ENCODE peak calls at places on chromosome 14, in four cellular contexts. R, B, X and Q are unnamed samples.

GRCh38 chr14:79325071-79325470 is 886.2 kb downstream of the DIO2 start:
- DNase-seq in R (no peak), B (no peak), X (no peak), Q (no peak)

GRCh38 chr14:74840603-74841030 is 35.3 kb downstream of the PROX2 start:
- DNase-seq in X (no peak), B (no peak), R (no peak), Q (no peak)

GRCh38 chr14:92651106-92651792 is 97.2 kb downstream of the LGMN start:
- DNase-seq in B (no peak), X (no peak), R (peak), Q (peak)

GRCh38 chr14:26735811-26736210 is 138.0 kb upstream of the NOVA1 start:
- DNase-seq in R (no peak), B (no peak), X (no peak), Q (no peak)

GRCh38 chr14:75654127-75654732 is 6.4 kb downstream of the ERG28 start:
- DNase-seq in X (peak), R (peak), B (peak), Q (peak)

GRCh38 chr14:91281346-91281745 is 36.8 kb upstream of the GPR68 start:
- DNase-seq in R (no peak), X (no peak), B (no peak), Q (no peak)

GRCh38 chr14:102958461-102958860 is 36.0 kb downstream of the AMN start:
- DNase-seq in B (no peak), R (no peak), X (no peak), Q (no peak)

GRCh38 chr14:101824339-101824727 is 62.8 kb downstream of the PPP2R5C start:
- DNase-seq in R (no peak), X (no peak), B (no peak), Q (no peak)

GRCh38 chr14:79698218-79698617 is 513.1 kb downstream of the DIO2 start:
- DNase-seq in B (no peak), R (no peak), X (no peak), Q (no peak)

GRCh38 chr14:72880820-72881219 is 13.1 kb downstream of the DPF3 start:
- DNase-seq in X (no peak), R (no peak), B (no peak), Q (no peak)

GRCh38 chr14:106665814-106666213 is 1139.4 kb downstream of the TMEM121 start:
- DNase-seq in B (no peak), R (no peak), X (no peak), Q (no peak)

GRCh38 chr14:92263681-92264080 is 59.3 kb upstream of the SLC24A4 start:
- DNase-seq in X (no peak), R (no peak), B (no peak), Q (no peak)

GRCh38 chr14:71290960-71291466 is 383.8 kb downstream of the PCNX1 start:
- DNase-seq in B (no peak), X (no peak), R (no peak), Q (peak)

GRCh38 chr14:96811265-96811664 is 14.1 kb downstream of the VRK1 start:
- DNase-seq in R (no peak), X (no peak), B (no peak), Q (no peak)

GRCh38 chr14:54570047-54570446 is 3.1 kb downstream of the SAMD4A start:
- DNase-seq in B (no peak), X (no peak), R (no peak), Q (no peak)

GRCh38 chr14:104827173-104828055 is 26.5 kb downstream of the ZBTB42 start:
- DNase-seq in X (peak), B (peak), R (no peak), Q (peak)

GRCh38 chr14:52873694-52874093 is 77.2 kb downstream of the FERMT2 start:
- DNase-seq in X (no peak), R (no peak), B (no peak), Q (no peak)

GRCh38 chr14:89466460-89466859 is 49.4 kb upstream of the FOXN3 start:
- DNase-seq in X (no peak), B (no peak), R (no peak), Q (no peak)

GRCh38 chr14:32006267-32007110 is 70.6 kb upstream of the ARHGAP5 start:
- DNase-seq in X (no peak), R (no peak), B (no peak), Q (no peak)

GRCh38 chr14:90758028-90758889 is 58.0 kb downstream of the TTC7B start:
- DNase-seq in X (peak), R (peak), B (peak), Q (peak)

GRCh38 chr14:89371600-89371999 is 45.4 kb downstream of the FOXN3 start:
- DNase-seq in R (no peak), X (no peak), B (no peak), Q (no peak)

GRCh38 chr14:101991336-101991735 is 27.0 kb downstream of the DYNC1H1 start:
- DNase-seq in B (no peak), R (no peak), X (no peak), Q (no peak)

GRCh38 chr14:31880935-31881334 is 196.2 kb upstream of the ARHGAP5 start:
- DNase-seq in R (no peak), B (no peak), X (no peak), Q (no peak)

GRCh38 chr14:72054929-72055328 is 122.7 kb downstream of the RGS6 start:
- DNase-seq in R (no peak), B (no peak), X (no peak), Q (no peak)

GRCh38 chr14:44898547-44898946 is 63.2 kb downstream of the KLHL28 start:
- DNase-seq in X (no peak), R (no peak), B (no peak), Q (no peak)

GRCh38 chr14:74587363-74587707 is 24.7 kb downstream of the LTBP2 start:
- DNase-seq in R (no peak), X (no peak), B (no peak), Q (no peak)

GRCh38 chr14:60681271-60681670 is 32.0 kb upstream of the SIX1 start:
- DNase-seq in R (no peak), B (no peak), X (no peak), Q (no peak)

GRCh38 chr14:104119700-104120251 is 18.6 kb upstream of the KIF26A start:
- DNase-seq in R (no peak), X (no peak), B (no peak), Q (no peak)

GRCh38 chr14:58731465-58732330 is 93.9 kb downstream of the DACT1 start:
- DNase-seq in X (no peak), R (no peak), B (no peak), Q (no peak)

GRCh38 chr14:70909788-70910614 is 2.7 kb downstream of the PCNX1 start:
- DNase-seq in R (no peak), B (no peak), X (no peak), Q (no peak)

GRCh38 chr14:74655597-74656389 is 43.8 kb upstream of the LTBP2 start:
- DNase-seq in X (no peak), R (no peak), B (no peak), Q (no peak)

GRCh38 chr14:104797112-104798044 is 1.8 kb upstream of the AKT1 start:
- DNase-seq in X (peak), R (no peak), B (no peak), Q (no peak)

GRCh38 chr14:49492151-49492550 is 94.0 kb downstream of the RPS29 start:
- DNase-seq in B (no peak), X (no peak), R (no peak), Q (no peak)

GRCh38 chr14:47277703-47278102 is 397.7 kb downstream of the MDGA2 start:
- DNase-seq in X (no peak), R (no peak), B (no peak), Q (no peak)

GRCh38 chr14:79467837-79468236 is 743.5 kb downstream of the DIO2 start:
- DNase-seq in X (no peak), B (no peak), R (no peak), Q (no peak)

GRCh38 chr14:36942522-36943245 is 229.7 kb downstream of the SLC25A21 start:
- DNase-seq in X (no peak), B (no peak), R (no peak), Q (no peak)

GRCh38 chr14:31829256-31829923 is 247.7 kb upstream of the ARHGAP5 start:
- DNase-seq in B (peak), R (no peak), X (peak), Q (no peak)

DNA sequence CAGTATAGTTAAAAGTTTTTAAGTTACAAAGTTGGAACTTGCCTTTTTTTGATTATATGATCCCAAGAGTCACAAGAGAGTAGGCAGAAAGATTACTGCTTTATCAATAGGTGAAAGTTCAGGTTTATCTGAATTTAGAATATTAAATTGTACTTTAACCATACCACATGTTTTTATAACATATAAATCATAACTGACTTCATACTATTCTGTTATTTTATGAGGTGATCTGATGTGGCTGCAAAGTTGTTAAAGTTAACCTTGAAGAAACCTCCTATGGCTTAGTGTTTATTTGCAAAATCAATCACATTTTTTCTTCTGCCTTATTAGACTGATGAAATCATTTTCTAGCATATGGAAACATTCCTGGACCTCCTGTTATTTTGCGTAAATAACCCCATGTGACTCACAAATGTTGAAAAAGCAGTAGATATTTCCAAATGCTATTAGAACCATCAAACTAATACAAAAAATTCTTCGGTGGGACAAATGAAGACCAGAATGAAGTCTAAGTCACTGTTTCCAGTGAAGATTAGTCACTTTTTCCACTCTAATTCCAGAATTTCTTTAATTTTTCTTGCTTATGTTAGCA is 132.0 kb downstream of the RAD51B start:
- DNase-seq in R (no peak), X (no peak), B (no peak), Q (no peak)
- TF ChIP-seq TAF1 in R (no peak), X (no peak), B (no peak), Q (no peak)

GRCh38 chr14:94770251-94770749 is 387 bp upstream of the GSC start:
- DNase-seq in B (no peak), R (no peak), X (no peak), Q (no peak)

GRCh38 chr14:94768141-94768520 is 1.8 kb downstream of the GSC start:
- DNase-seq in B (no peak), R (no peak), X (no peak), Q (no peak)

GRCh38 chr14:94769413-94770250 is at the start of gene GSC:
- DNase-seq in X (no peak), B (peak), R (no peak), Q (no peak)

GRCh38 chr14:94767321-94767878 is 2.5 kb downstream of the GSC start:
- DNase-seq in B (no peak), R (no peak), X (no peak), Q (no peak)

DNA sequence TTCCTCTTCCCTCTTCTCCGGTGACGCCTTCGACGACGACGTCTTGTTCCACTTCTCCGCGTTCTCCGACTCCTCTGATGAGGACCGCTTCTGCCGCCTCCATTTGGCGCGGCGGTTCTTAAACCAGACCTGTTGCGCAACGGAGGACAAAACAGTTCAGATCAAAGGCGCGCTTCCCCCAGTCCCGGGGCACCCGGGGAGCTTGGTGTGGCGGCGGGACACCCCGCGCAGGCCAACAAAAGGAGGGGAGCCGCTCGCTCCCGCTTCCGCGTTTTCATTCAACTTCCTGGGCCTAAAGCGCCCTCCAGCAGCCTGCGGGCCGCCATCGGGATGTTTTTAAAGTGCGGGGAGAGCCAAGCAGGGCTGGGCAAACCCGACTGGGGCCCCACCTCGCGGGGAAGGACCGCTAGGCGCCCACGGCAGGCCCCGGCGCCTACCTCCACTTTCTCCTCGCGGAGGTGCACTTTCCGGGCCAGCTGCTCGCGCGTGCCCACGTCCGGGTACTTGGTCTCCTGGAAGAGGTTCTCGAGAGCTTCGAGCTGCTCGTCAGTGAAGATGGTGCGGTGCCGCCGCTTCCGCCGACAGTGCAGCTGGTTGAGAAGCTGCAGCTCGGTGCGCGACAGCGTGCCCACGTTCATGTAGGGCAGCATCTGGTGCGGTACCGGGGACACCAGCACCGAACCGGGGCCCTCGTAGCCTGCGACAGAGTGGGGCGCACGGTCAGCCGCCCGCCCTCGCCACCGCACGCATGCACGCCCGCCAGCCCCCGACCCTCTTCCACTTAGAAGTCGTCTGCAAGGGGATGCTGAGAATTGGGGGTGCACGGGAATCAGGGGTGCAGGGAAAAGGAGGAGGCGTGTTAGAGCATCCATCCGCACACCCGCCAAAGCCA is 1.1 kb downstream of the GSC start:
- DNase-seq in R (no peak), X (no peak), B (no peak), Q (no peak)
- TF ChIP-seq TAF1 in R (no peak), X (no peak), B (no peak), Q (no peak)

GRCh38 chr14:64227856-64228255 is 66.3 kb downstream of the ESR2 start:
- DNase-seq in B (no peak), R (no peak), X (no peak), Q (no peak)

GRCh38 chr14:64232095-64232830 is 61.9 kb downstream of the ESR2 start:
- DNase-seq in X (no peak), R (no peak), B (no peak), Q (no peak)

GRCh38 chr14:64232944-64233343 is 61.2 kb downstream of the ESR2 start:
- DNase-seq in R (no peak), B (no peak), X (no peak), Q (no peak)

GRCh38 chr14:64225156-64225757 is 68.9 kb downstream of the ESR2 start:
- DNase-seq in R (no peak), B (no peak), X (no peak), Q (no peak)

GRCh38 chr14:64229489-64229888 is 64.7 kb downstream of the ESR2 start:
- DNase-seq in B (no peak), X (no peak), R (no peak), Q (no peak)
- TF ChIP-seq TAF1 in B (no peak), X (no peak), R (no peak), Q (no peak)

DNA sequence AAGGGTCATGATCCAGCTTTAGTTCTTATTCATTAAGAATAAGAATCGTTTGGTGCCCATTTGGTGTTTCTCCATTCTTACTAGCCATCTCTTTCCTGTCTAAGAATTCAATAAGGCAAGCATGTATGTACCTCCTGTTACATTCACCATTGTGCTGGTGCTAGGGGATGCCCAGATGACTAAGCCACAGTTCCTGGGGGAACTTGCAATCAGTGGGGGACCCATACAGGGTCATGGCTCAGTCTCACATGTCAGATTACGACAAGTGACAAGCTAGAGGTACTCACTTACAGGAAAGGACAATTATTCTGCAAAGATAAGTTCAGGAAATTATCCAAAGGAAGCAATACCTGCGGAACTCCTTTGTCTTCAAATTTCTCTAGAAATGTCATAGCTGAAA is 125.4 kb downstream of the STXBP6 start:
- DNase-seq in X (no peak), B (no peak), R (no peak), Q (no peak)
- TF ChIP-seq TAF1 in X (no peak), B (no peak), R (no peak), Q (no peak)

DNA sequence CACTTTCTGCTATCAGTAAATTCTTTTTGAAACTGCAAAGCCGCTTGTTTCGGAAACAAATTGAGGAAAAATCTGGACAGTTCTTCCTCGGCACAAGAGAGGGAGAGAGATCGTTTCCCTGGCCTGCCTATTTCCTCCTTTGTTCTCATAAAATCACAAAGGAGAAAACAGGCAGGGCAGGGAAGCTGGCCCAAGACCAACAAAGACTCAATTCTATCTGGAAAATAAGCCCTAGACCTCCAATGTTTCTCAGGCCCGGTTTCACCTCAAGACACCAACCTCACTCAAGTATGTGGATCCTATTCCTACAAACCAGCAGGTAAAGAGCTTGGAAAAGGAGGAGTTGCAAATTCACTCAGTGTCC is 19.5 kb downstream of the DICER1 start:
- DNase-seq in X (no peak), B (no peak), R (no peak), Q (no peak)
- TF ChIP-seq TAF1 in X (no peak), B (no peak), R (no peak), Q (no peak)

DNA sequence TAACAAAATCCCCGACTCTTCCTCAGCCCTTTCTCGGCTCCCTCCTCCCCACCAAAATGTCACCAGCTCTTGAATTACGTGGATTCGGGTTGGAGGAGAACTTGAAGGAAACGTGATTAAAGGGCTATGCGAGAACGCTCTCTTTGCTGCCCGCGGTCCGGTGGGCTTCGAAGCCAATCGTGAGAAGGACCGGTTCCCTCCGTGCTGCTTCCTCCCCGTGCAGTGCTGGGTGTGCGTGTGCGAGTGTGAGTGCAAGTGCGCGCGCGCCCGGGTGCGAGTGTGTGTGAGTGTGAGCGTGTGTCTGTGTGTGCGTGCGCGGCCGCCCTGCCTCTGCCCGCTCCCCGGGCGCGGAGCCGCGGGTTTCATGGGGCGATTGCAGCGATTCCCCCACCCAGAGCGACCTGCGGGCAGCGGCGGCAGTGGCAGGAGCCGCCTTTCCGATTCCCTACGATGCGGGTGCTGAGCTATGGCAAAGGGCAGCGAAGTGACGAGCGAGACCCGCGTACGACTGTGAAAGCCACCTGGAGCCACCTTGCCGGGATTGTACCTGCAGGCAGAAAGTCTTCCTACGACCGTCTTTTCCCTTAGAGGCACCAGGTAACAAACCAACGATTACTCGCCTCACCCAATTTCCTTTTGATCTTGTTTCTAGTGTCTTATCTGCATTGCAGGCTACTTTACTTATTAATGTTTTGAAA is 1.4 kb downstream of the LRFN5 start:
- DNase-seq in R (no peak), X (no peak), B (no peak), Q (no peak)
- TF ChIP-seq TAF1 in R (no peak), X (no peak), B (no peak), Q (no peak)

DNA sequence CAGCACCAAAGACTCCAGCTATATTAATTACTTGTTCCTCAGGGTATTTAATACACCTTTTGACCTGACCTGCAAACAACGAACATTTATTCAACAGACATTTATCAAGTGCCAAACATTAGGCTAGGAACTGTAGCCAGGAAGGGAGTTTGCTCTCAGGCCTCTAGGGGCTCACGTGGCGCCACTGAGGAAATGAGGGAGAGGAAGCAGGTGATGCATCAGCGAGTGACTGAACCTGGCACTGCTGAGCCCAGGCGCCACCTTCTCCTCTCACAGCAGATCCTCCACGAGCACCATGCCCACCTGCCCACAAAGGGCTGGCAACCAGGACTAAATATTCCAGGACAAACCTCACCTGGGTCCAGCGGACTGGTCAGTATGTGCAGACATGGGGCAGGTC is 50.2 kb downstream of the SETD3 start:
- DNase-seq in R (no peak), B (no peak), X (no peak), Q (no peak)
- TF ChIP-seq TAF1 in R (no peak), B (no peak), X (no peak), Q (no peak)